ENCODE peak calls at places on chromosomes 1 and 21, in six cellular contexts. One of them, this sample, is unnamed.

GRCh38 chr1:10429868-10430215 is 391 bp upstream of the CENPS start:
- ATAC-seq in A549: no peak
- ATAC-seq in upper lobe of left lung: no peak
- ATAC-seq in HepG2: no peak
- ATAC-seq in GM12878: no peak
- ATAC-seq in K562: no peak
- ATAC-seq in this sample: no peak

GRCh38 chr1:38929054-38929453 is 12.6 kb downstream of the RHBDL2 start:
- ATAC-seq in A549: no peak
- ATAC-seq in upper lobe of left lung: no peak
- ATAC-seq in HepG2: no peak
- ATAC-seq in GM12878: no peak
- ATAC-seq in K562: no peak
- ATAC-seq in this sample: no peak

GRCh38 chr21:41185802-41186201 is 17.8 kb downstream of the BACE2 start:
- ATAC-seq in A549: no peak
- ATAC-seq in upper lobe of left lung: no peak
- ATAC-seq in HepG2: no peak
- ATAC-seq in GM12878: no peak
- ATAC-seq in K562: no peak
- ATAC-seq in this sample: no peak

GRCh38 chr1:211736351-211736915 is 61.0 kb upstream of the NEK2 start:
- ATAC-seq in A549: peak; percentile 7
- ATAC-seq in upper lobe of left lung: no peak
- ATAC-seq in HepG2: peak; percentile 9
- ATAC-seq in GM12878: no peak
- ATAC-seq in K562: no peak
- ATAC-seq in this sample: no peak

GRCh38 chr1:162040657-162041056 is 17.0 kb upstream of the OLFML2B start:
- ATAC-seq in A549: peak; percentile 64
- ATAC-seq in upper lobe of left lung: no peak
- ATAC-seq in HepG2: peak; percentile 56
- ATAC-seq in GM12878: peak; percentile 32
- ATAC-seq in K562: peak; percentile 66
- ATAC-seq in this sample: no peak

GRCh38 chr21:26405735-26406361 is 167.2 kb downstream of the CYYR1 start:
- ATAC-seq in A549: peak; percentile 64
- ATAC-seq in upper lobe of left lung: no peak
- ATAC-seq in HepG2: peak; percentile 35
- ATAC-seq in GM12878: no peak
- ATAC-seq in K562: no peak
- ATAC-seq in this sample: no peak

GRCh38 chr1:210653771-210654170 is 325.1 kb downstream of the HHAT start:
- ATAC-seq in A549: peak; percentile 14
- ATAC-seq in upper lobe of left lung: peak; percentile 79
- ATAC-seq in HepG2: peak; percentile 35
- ATAC-seq in GM12878: peak; percentile 47
- ATAC-seq in K562: no peak
- ATAC-seq in this sample: peak; percentile 67

GRCh38 chr1:25246600-25247023 is 642 bp downstream of the RSRP1 start:
- ATAC-seq in A549: peak; percentile 11
- ATAC-seq in upper lobe of left lung: peak; percentile 2
- ATAC-seq in HepG2: peak; percentile 12
- ATAC-seq in GM12878: peak; percentile 7
- ATAC-seq in K562: peak; percentile 20
- ATAC-seq in this sample: peak; percentile 0

GRCh38 chr1:159187647-159188374 is 16.4 kb downstream of the CADM3 start:
- ATAC-seq in A549: peak; percentile 37
- ATAC-seq in upper lobe of left lung: peak; percentile 66
- ATAC-seq in HepG2: no peak
- ATAC-seq in GM12878: peak; percentile 40
- ATAC-seq in K562: no peak
- ATAC-seq in this sample: peak; percentile 52

GRCh38 chr1:201366696-201367095 is 10.8 kb downstream of the TNNT2 start:
- ATAC-seq in A549: no peak
- ATAC-seq in upper lobe of left lung: no peak
- ATAC-seq in HepG2: no peak
- ATAC-seq in GM12878: no peak
- ATAC-seq in K562: no peak
- ATAC-seq in this sample: no peak

GRCh38 chr1:17265950-17266349 is 17.1 kb downstream of the PADI3 start:
- ATAC-seq in A549: no peak
- ATAC-seq in upper lobe of left lung: no peak
- ATAC-seq in HepG2: no peak
- ATAC-seq in GM12878: no peak
- ATAC-seq in K562: no peak
- ATAC-seq in this sample: no peak

GRCh38 chr1:52615489-52616042 is 13.4 kb downstream of the GPX7 start:
- ATAC-seq in A549: no peak
- ATAC-seq in upper lobe of left lung: no peak
- ATAC-seq in HepG2: no peak
- ATAC-seq in GM12878: no peak
- ATAC-seq in K562: no peak
- ATAC-seq in this sample: no peak

GRCh38 chr1:74729741-74730478 is 2.9 kb downstream of the CRYZ start:
- ATAC-seq in A549: peak; percentile 52
- ATAC-seq in upper lobe of left lung: no peak
- ATAC-seq in HepG2: no peak
- ATAC-seq in GM12878: no peak
- ATAC-seq in K562: no peak
- ATAC-seq in this sample: no peak

GRCh38 chr1:74737360-74737759 is 4.4 kb downstream of the TYW3 start:
- ATAC-seq in A549: no peak
- ATAC-seq in upper lobe of left lung: no peak
- ATAC-seq in HepG2: no peak
- ATAC-seq in GM12878: no peak
- ATAC-seq in K562: no peak
- ATAC-seq in this sample: no peak

GRCh38 chr1:74731399-74732052 is 1.3 kb downstream of the CRYZ start:
- ATAC-seq in A549: peak; percentile 31
- ATAC-seq in upper lobe of left lung: no peak
- ATAC-seq in HepG2: peak; percentile 76
- ATAC-seq in GM12878: peak; percentile 47
- ATAC-seq in K562: peak; percentile 60
- ATAC-seq in this sample: no peak

GRCh38 chr1:74733616-74734484 is 898 bp downstream of the TYW3 start:
- ATAC-seq in A549: peak; percentile 64
- ATAC-seq in upper lobe of left lung: peak; percentile 88
- ATAC-seq in HepG2: peak; percentile 53
- ATAC-seq in GM12878: peak; percentile 66
- ATAC-seq in K562: peak; percentile 78
- ATAC-seq in this sample: peak; percentile 53

DNA sequence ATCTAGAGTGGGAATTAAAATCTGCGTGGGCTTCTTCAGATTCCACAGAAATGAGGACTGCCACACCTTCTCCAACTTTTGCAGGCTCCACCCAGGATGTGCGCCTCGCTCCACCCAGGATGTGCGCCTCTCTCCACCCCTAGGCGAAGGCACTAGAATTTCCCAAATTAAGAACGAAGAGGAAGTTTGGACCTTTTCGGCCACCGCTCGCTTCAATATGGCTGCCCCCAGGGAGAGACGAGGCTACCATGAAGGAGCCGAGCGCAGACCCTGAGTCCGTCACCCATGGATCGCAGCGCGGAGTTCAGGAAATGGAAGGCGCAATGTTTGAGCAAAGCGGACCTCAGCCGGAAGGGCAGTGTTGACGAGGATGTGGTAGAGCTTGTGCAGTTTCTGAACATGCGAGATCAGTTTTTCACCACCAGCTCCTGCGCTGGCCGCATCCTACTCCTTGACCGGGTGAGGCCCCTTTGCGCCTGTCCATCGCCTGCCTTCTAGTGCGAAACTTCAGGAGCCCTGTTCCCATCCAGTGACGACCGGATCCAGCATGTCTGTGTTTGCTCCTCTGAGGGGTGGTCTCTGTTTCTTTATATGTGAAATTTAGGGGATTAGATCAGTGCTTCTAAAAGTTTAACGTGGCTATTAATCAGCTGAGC is at the start of the genes CRYZ and TYW3:
- ATAC-seq in A549: peak; percentile 93
- ATAC-seq in upper lobe of left lung: peak; percentile 98
- ATAC-seq in HepG2: peak; percentile 80
- ATAC-seq in GM12878: peak; percentile 81
- ATAC-seq in K562: peak; percentile 93
- ATAC-seq in this sample: peak; percentile 95
- TF ChIP-seq EP300 in A549: no peak
- TF ChIP-seq EP300 in upper lobe of left lung: no peak
- TF ChIP-seq EP300 in HepG2: no peak
- TF ChIP-seq EP300 in GM12878: no peak
- TF ChIP-seq EP300 in K562: peak; percentile 22
- TF ChIP-seq EP300 in this sample: no peak

GRCh38 chr1:3077561-3077960 is 8.6 kb downstream of the PRDM16 start:
- ATAC-seq in A549: no peak
- ATAC-seq in upper lobe of left lung: no peak
- ATAC-seq in HepG2: no peak
- ATAC-seq in GM12878: no peak
- ATAC-seq in K562: no peak
- ATAC-seq in this sample: no peak
- H3K27ac ChIP-seq in A549: no peak overlapping the region
- H3K27ac ChIP-seq in upper lobe of left lung: no peak overlapping the region
- H3K27ac ChIP-seq in HepG2: no peak overlapping the region
- H3K27ac ChIP-seq in GM12878: no peak overlapping the region
- H3K27ac ChIP-seq in K562: no peak overlapping the region
- H3K27ac ChIP-seq in this sample: no peak overlapping the region

GRCh38 chr1:61330571-61330970 is 248.2 kb downstream of the NFIA start:
- ATAC-seq in A549: no peak
- ATAC-seq in upper lobe of left lung: no peak
- ATAC-seq in HepG2: no peak
- ATAC-seq in GM12878: no peak
- ATAC-seq in K562: no peak
- ATAC-seq in this sample: no peak
- TF ChIP-seq EP300 in A549: no peak
- TF ChIP-seq EP300 in upper lobe of left lung: no peak
- TF ChIP-seq EP300 in HepG2: no peak
- TF ChIP-seq EP300 in GM12878: no peak
- TF ChIP-seq EP300 in K562: no peak
- TF ChIP-seq EP300 in this sample: no peak

GRCh38 chr1:6086358-6086757 is 40.7 kb downstream of the KCNAB2 start:
- ATAC-seq in A549: no peak
- ATAC-seq in upper lobe of left lung: no peak
- ATAC-seq in HepG2: no peak
- ATAC-seq in GM12878: no peak
- ATAC-seq in K562: no peak
- ATAC-seq in this sample: no peak
- H3K27ac ChIP-seq in A549: no peak overlapping the region
- H3K27ac ChIP-seq in upper lobe of left lung: no peak overlapping the region
- H3K27ac ChIP-seq in HepG2: no peak overlapping the region
- H3K27ac ChIP-seq in GM12878: no peak overlapping the region
- H3K27ac ChIP-seq in K562: no peak overlapping the region
- H3K27ac ChIP-seq in this sample: no peak overlapping the region

GRCh38 chr1:183209533-183210158 is 23.6 kb downstream of the LAMC2 start:
- ATAC-seq in A549: peak; percentile 87
- ATAC-seq in upper lobe of left lung: peak; percentile 81
- ATAC-seq in HepG2: no peak
- ATAC-seq in GM12878: peak; percentile 97
- ATAC-seq in K562: no peak
- ATAC-seq in this sample: peak; percentile 63

GRCh38 chr1:183203094-183203493 is 17.0 kb downstream of the LAMC2 start:
- ATAC-seq in A549: no peak
- ATAC-seq in upper lobe of left lung: no peak
- ATAC-seq in HepG2: no peak
- ATAC-seq in GM12878: no peak
- ATAC-seq in K562: no peak
- ATAC-seq in this sample: no peak

GRCh38 chr1:183206538-183207117 is 20.6 kb downstream of the LAMC2 start:
- ATAC-seq in A549: no peak
- ATAC-seq in upper lobe of left lung: no peak
- ATAC-seq in HepG2: no peak
- ATAC-seq in GM12878: no peak
- ATAC-seq in K562: no peak
- ATAC-seq in this sample: no peak

GRCh38 chr1:183200451-183200850 is 14.4 kb downstream of the LAMC2 start:
- ATAC-seq in A549: no peak
- ATAC-seq in upper lobe of left lung: no peak
- ATAC-seq in HepG2: no peak
- ATAC-seq in GM12878: no peak
- ATAC-seq in K562: no peak
- ATAC-seq in this sample: no peak

DNA sequence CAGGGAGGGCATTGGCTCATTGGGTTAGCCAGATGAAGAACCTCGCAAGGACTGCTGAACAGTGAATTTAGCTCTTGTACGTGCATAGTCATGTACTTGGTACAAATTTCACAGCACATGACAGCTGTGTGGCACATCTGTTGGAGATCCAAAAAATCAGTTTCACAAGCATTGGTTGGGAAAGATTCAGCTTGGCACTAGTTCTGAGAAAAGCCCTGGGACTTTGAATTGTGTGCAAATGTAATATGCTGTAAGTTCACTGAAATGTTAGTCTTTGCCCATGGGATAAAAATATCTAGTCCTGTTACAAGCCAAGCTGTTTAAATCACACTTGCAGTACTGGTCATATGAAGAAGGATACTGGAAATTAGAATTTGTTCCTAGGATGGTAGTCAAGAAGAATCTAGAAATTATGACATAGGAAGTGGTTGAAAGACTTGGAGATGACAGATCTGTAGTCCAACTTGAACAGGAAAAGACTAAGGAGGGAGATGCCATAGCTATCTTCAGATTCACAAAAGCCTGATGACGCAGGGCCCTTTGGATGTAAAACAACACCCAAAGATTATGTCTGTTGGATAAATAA is 19.2 kb downstream of the LAMC2 start:
- ATAC-seq in A549: no peak
- ATAC-seq in upper lobe of left lung: peak; percentile 72
- ATAC-seq in HepG2: no peak
- ATAC-seq in GM12878: no peak
- ATAC-seq in K562: no peak
- ATAC-seq in this sample: peak; percentile 86
- TF ChIP-seq EP300 in A549: no peak
- TF ChIP-seq EP300 in upper lobe of left lung: peak; percentile 20
- TF ChIP-seq EP300 in HepG2: no peak
- TF ChIP-seq EP300 in GM12878: no peak
- TF ChIP-seq EP300 in K562: no peak
- TF ChIP-seq EP300 in this sample: peak; percentile 14

GRCh38 chr1:54559771-54560231 is 11.8 kb downstream of the ACOT11 start:
- ATAC-seq in A549: no peak
- ATAC-seq in upper lobe of left lung: no peak
- ATAC-seq in HepG2: peak; percentile 29
- ATAC-seq in GM12878: no peak
- ATAC-seq in K562: no peak
- ATAC-seq in this sample: peak; percentile 31
- H3K27ac ChIP-seq in A549: no peak overlapping the region
- H3K27ac ChIP-seq in upper lobe of left lung: no peak overlapping the region
- H3K27ac ChIP-seq in HepG2: no peak overlapping the region
- H3K27ac ChIP-seq in GM12878: no peak overlapping the region
- H3K27ac ChIP-seq in K562: no peak overlapping the region
- H3K27ac ChIP-seq in this sample: peak overlapping the region; percentile 42

DNA sequence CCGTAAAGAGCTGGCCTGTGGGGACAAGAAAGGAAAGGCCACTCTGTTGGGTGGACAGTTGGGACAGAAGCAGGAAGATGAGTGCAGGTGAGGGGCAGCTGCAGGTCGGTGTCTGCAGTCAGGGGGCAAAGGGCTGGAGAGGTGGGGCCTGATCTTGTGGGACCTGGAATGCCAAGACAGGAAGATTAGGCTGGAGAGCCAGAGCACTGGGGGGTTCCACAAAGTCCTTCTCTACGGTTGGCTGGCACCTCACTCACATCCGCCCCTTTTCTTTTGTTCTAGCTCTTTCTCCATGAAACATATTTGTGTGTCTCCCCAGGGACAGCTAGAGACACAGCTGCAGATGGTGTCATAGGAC is 404.1 kb downstream of the PTPRU start:
- ATAC-seq in A549: no peak
- ATAC-seq in upper lobe of left lung: no peak
- ATAC-seq in HepG2: no peak
- ATAC-seq in GM12878: no peak
- ATAC-seq in K562: no peak
- ATAC-seq in this sample: no peak
- TF ChIP-seq EP300 in A549: no peak
- TF ChIP-seq EP300 in upper lobe of left lung: no peak
- TF ChIP-seq EP300 in HepG2: no peak
- TF ChIP-seq EP300 in GM12878: no peak
- TF ChIP-seq EP300 in K562: no peak
- TF ChIP-seq EP300 in this sample: no peak

This sample was measured in gastroesophageal sphincter.